ENCODE peak calls at places on chromosomes 7 and 10, in six cellular contexts. O is RPMI7951, Z is D341Med, S is ELR, C is T-helper 2 cell, L is astrocyte. A is an unnamed sample.

GRCh38 chr7:14902589-14902963 is at the start of gene DGKB:
- DNase-seq in O (no peak), S (peak; percentile 41), L (peak; percentile 36), Z (peak; percentile 30), C (no peak), A (no peak)

GRCh38 chr10:44372181-44372580 is 12.7 kb downstream of the CXCL12 start:
- DNase-seq in S (no peak), Z (no peak), C (no peak), O (no peak), L (no peak), A (no peak)

GRCh38 chr10:35089641-35090161 is 440 bp downstream of the CUL2 start:
- DNase-seq in Z (peak; percentile 23), S (peak; percentile 32), L (peak; percentile 32), C (no peak), O (peak; percentile 49), A (no peak)

GRCh38 chr7:146736446-146737190 is 620.0 kb downstream of the CNTNAP2 start:
- DNase-seq in Z (no peak), O (no peak), S (peak; percentile 17), C (no peak), L (no peak), A (no peak)

GRCh38 chr7:129240119-129240815 is 15.4 kb downstream of the AHCYL2 start:
- DNase-seq in S (no peak), L (no peak), C (no peak), Z (no peak), O (no peak), A (no peak)

GRCh38 chr10:92573091-92573797 is 649 bp downstream of the IDE start:
- DNase-seq in S (peak; percentile 68), C (peak; percentile 11), L (peak; percentile 26), Z (peak; percentile 44), O (peak; percentile 53), A (peak; percentile 40)

GRCh38 chr7:137009404-137009803 is 141.0 kb downstream of the CHRM2 start:
- DNase-seq in O (no peak), Z (no peak), S (no peak), L (no peak), C (no peak), A (no peak)

GRCh38 chr7:27225005-27225934 is 17.3 kb upstream of the EVX1 start:
- DNase-seq in S (no peak), Z (peak; percentile 83), C (no peak), L (no peak), O (no peak), A (peak; percentile 42)

GRCh38 chr7:923108-924041 is 31.1 kb downstream of the ADAP1 start:
- DNase-seq in O (peak; percentile 81), Z (no peak), L (peak; percentile 31), S (peak; percentile 61), C (peak; percentile 82), A (no peak)

GRCh38 chr10:67837519-67838314 is at the start of gene DNAJC12:
- DNase-seq in Z (peak; percentile 36), C (no peak), O (peak; percentile 64), L (peak; percentile 59), S (peak; percentile 56), A (peak; percentile 15)

GRCh38 chr7:46583606-46584005 is 662.5 kb upstream of the IGFBP3 start:
- DNase-seq in C (no peak), Z (no peak), L (peak; percentile 14), O (peak; percentile 58), S (peak; percentile 56), A (no peak)

GRCh38 chr10:3149918-3150317 is 22.7 kb downstream of the PITRM1 start:
- DNase-seq in O (no peak), L (no peak), S (no peak), Z (no peak), C (no peak), A (no peak)

GRCh38 chr10:110686941-110687340 is 42.8 kb downstream of the RBM20 start:
- DNase-seq in O (no peak), C (no peak), Z (no peak), S (peak; percentile 27), L (no peak), A (no peak)

GRCh38 chr7:142391191-142391992 is 133.5 kb upstream of the PRSS58 start:
- DNase-seq in L (no peak), O (peak; percentile 51), C (peak; percentile 37), Z (no peak), S (peak; percentile 45), A (peak; percentile 79)

GRCh38 chr7:45721949-45722598 is 147.9 kb downstream of the ADCY1 start:
- DNase-seq in C (no peak), S (peak; percentile 30), O (no peak), L (no peak), Z (peak; percentile 36), A (no peak)

GRCh38 chr7:21336743-21337142 is 91.1 kb upstream of the SP4 start:
- DNase-seq in C (no peak), L (no peak), S (no peak), O (no peak), Z (no peak), A (no peak)

GRCh38 chr7:155585532-155585895 is 39.2 kb upstream of the CNPY1 start:
- DNase-seq in C (no peak), Z (no peak), L (no peak), S (no peak), O (no peak), A (no peak)

GRCh38 chr7:945147-945555 is 9.3 kb downstream of the ADAP1 start:
- DNase-seq in L (no peak), Z (no peak), C (no peak), O (no peak), S (no peak), A (no peak)

GRCh38 chr10:97549587-97550322 is 22.8 kb upstream of the ANKRD2 start:
- DNase-seq in C (no peak), O (peak; percentile 17), Z (no peak), S (no peak), L (no peak), A (peak; percentile 85)

GRCh38 chr7:111138196-111138569 is 47.3 kb downstream of the LRRN3 start:
- DNase-seq in C (peak; percentile 27), S (peak; percentile 81), L (peak; percentile 52), O (peak; percentile 92), Z (no peak), A (no peak)

GRCh38 chr10:119269737-119270136 is 62.4 kb downstream of the GRK5 start:
- DNase-seq in O (no peak), S (no peak), C (no peak), L (no peak), Z (no peak), A (no peak)

GRCh38 chr7:3899559-3899991 is 598.5 kb downstream of the SDK1 start:
- DNase-seq in O (no peak), C (no peak), L (no peak), Z (no peak), S (no peak), A (no peak)

GRCh38 chr10:62054408-62054807 is 152.9 kb downstream of the ARID5B start:
- DNase-seq in C (no peak), O (no peak), L (no peak), S (no peak), Z (no peak), A (no peak)

GRCh38 chr7:42214063-42214679 is 22.8 kb downstream of the GLI3 start:
- DNase-seq in O (no peak), Z (no peak), L (no peak), C (no peak), S (no peak), A (no peak)

GRCh38 chr7:55180821-55181542 is 162.2 kb downstream of the EGFR start:
- DNase-seq in S (no peak), O (no peak), L (no peak), Z (no peak), C (no peak), A (no peak)

GRCh38 chr10:81724431-81724830 is 150.6 kb upstream of the NRG3 start:
- DNase-seq in L (no peak), C (no peak), Z (no peak), S (no peak), O (no peak), A (no peak)

GRCh38 chr7:47895026-47895425 is 53.2 kb downstream of the PKD1L1 start:
- DNase-seq in S (no peak), C (no peak), Z (no peak), L (no peak), O (no peak), A (no peak)

A was measured in WERI-Rb-1.